ENCODE peak calls at places on chromosomes 16 and 17, in ten cellular contexts. V is GM10248; A is IMR-90; F is fibroblast of lung; P is activated CD8-positive, alpha-beta T cell treated with anti-CD3 and anti-CD28 coated beads for 36 hours; L is WTC11; T is pancreas; X is Calu3; C is AG09319; D is transverse colon. K is an unnamed sample.

GRCh38 chr16:2842340-2843000 is 12.4 kb downstream of the ZG16B start:
- DNase-seq in V (peak), A (no peak), F (peak), P (peak), L (peak), T (peak), X (no peak), C (no peak), D (peak), K (no peak)

GRCh38 chr17:81251091-81251942 is 12.2 kb downstream of the NDUFAF8 start:
- DNase-seq in V (no peak), A (no peak), F (no peak), P (no peak), L (no peak), T (peak), X (no peak), C (no peak), D (peak), K (no peak)

GRCh38 chr16:81610144-81610842 is 165.7 kb downstream of the CMIP start:
- DNase-seq in V (no peak), A (peak), F (peak), P (no peak), L (no peak), T (no peak), X (peak), C (peak), D (peak), K (peak)

GRCh38 chr16:24539850-24540484 is 601 bp downstream of the RBBP6 start:
- DNase-seq in V (no peak), A (peak), F (peak), P (peak), L (no peak), T (peak), X (peak), C (peak), D (peak), K (no peak)

GRCh38 chr17:59357929-59358328 is 26.5 kb downstream of the YPEL2 start:
- DNase-seq in V (no peak), A (peak), F (peak), P (peak), L (no peak), T (no peak), X (no peak), C (no peak), D (no peak), K (peak)

GRCh38 chr17:59504821-59505220 is 60.6 kb upstream of the DHX40 start:
- DNase-seq in V (no peak), A (no peak), F (no peak), P (no peak), L (no peak), T (no peak), X (no peak), C (no peak), D (no peak), K (no peak)

GRCh38 chr17:21373034-21373433 is 3.1 kb upstream of the KCNJ12 start:
- DNase-seq in V (no peak), A (no peak), F (no peak), P (no peak), L (no peak), T (no peak), X (no peak), C (no peak), D (no peak), K (no peak)

GRCh38 chr17:29256116-29256515 is 9.5 kb downstream of the CRYBA1 start:
- DNase-seq in V (no peak), A (no peak), F (no peak), P (no peak), L (no peak), T (no peak), X (no peak), C (no peak), D (no peak), K (no peak)

GRCh38 chr17:379531-380200 is 27.1 kb upstream of the RPH3AL start:
- DNase-seq in V (no peak), A (no peak), F (no peak), P (no peak), L (no peak), T (no peak), X (no peak), C (no peak), D (no peak), K (no peak)

GRCh38 chr17:82126479-82127314 is 28.7 kb upstream of the FASN start:
- DNase-seq in V (no peak), A (no peak), F (no peak), P (peak), L (no peak), T (no peak), X (no peak), C (no peak), D (peak), K (no peak)

GRCh38 chr17:55254375-55254774 is 10.4 kb upstream of the HLF start:
- DNase-seq in V (no peak), A (no peak), F (no peak), P (no peak), L (no peak), T (no peak), X (no peak), C (no peak), D (no peak), K (no peak)

GRCh38 chr17:71460943-71461342 is 659.9 kb upstream of the SOX9 start:
- DNase-seq in V (no peak), A (peak), F (no peak), P (peak), L (peak), T (no peak), X (peak), C (no peak), D (peak), K (peak)

GRCh38 chr17:82674656-82675475 is 23.6 kb downstream of the RAB40B start:
- DNase-seq in V (no peak), A (no peak), F (no peak), P (no peak), L (no peak), T (no peak), X (no peak), C (no peak), D (no peak), K (no peak)

GRCh38 chr17:44916781-44917241 is 1.5 kb upstream of the GFAP start:
- DNase-seq in V (no peak), A (peak), F (peak), P (no peak), L (no peak), T (peak), X (peak), C (no peak), D (peak), K (no peak)

GRCh38 chr16:81945665-81946064 is 65.6 kb downstream of the SDR42E1 start:
- DNase-seq in V (no peak), A (peak), F (peak), P (no peak), L (no peak), T (no peak), X (no peak), C (peak), D (no peak), K (peak)

GRCh38 chr16:24829153-24829552 is 16.6 kb upstream of the SLC5A11 start:
- DNase-seq in V (no peak), A (no peak), F (no peak), P (no peak), L (no peak), T (no peak), X (no peak), C (no peak), D (no peak), K (no peak)

GRCh38 chr17:51056813-51057510 is 63.7 kb downstream of the SPAG9 start:
- DNase-seq in V (peak), A (peak), F (peak), P (peak), L (peak), T (no peak), X (peak), C (peak), D (no peak), K (peak)

GRCh38 chr16:31330553-31330890 is 24.5 kb upstream of the ITGAX start:
- DNase-seq in V (no peak), A (no peak), F (no peak), P (no peak), L (no peak), T (no peak), X (no peak), C (no peak), D (no peak), K (no peak)

GRCh38 chr16:86396918-86397317 is 113.4 kb upstream of the FOXF1 start:
- DNase-seq in V (no peak), A (peak), F (peak), P (no peak), L (no peak), T (no peak), X (no peak), C (peak), D (peak), K (peak)

GRCh38 chr17:33328129-33328528 is 35.0 kb upstream of the ASIC2 start:
- DNase-seq in V (no peak), A (peak), F (no peak), P (peak), L (peak), T (no peak), X (peak), C (no peak), D (no peak), K (no peak)

GRCh38 chr16:88013091-88013609 is 61.9 kb downstream of the BANP start:
- DNase-seq in V (no peak), A (peak), F (peak), P (no peak), L (no peak), T (no peak), X (no peak), C (no peak), D (peak), K (no peak)

GRCh38 chr17:20242271-20242670 is 225.1 kb downstream of the LGALS9B start:
- DNase-seq in V (no peak), A (no peak), F (no peak), P (no peak), L (no peak), T (no peak), X (no peak), C (no peak), D (no peak), K (no peak)

GRCh38 chr17:15996322-15996721 is 3.2 kb downstream of the ZSWIM7 start:
- DNase-seq in V (no peak), A (no peak), F (no peak), P (no peak), L (no peak), T (no peak), X (no peak), C (no peak), D (no peak), K (no peak)
- TF ChIP-seq CTCF in V (no peak), A (no peak), F (no peak), P (no peak), L (no peak), T (no peak), X (no peak), C (no peak), D (no peak), K (no peak)

GRCh38 chr16:1766231-1766630 is 5.1 kb downstream of the NME3 start:
- DNase-seq in V (no peak), A (no peak), F (no peak), P (no peak), L (no peak), T (no peak), X (no peak), C (no peak), D (no peak), K (no peak)
- TF ChIP-seq CTCF in V (no peak), A (no peak), F (no peak), P (no peak), L (no peak), T (no peak), X (no peak), C (no peak), D (no peak), K (no peak)

DNA sequence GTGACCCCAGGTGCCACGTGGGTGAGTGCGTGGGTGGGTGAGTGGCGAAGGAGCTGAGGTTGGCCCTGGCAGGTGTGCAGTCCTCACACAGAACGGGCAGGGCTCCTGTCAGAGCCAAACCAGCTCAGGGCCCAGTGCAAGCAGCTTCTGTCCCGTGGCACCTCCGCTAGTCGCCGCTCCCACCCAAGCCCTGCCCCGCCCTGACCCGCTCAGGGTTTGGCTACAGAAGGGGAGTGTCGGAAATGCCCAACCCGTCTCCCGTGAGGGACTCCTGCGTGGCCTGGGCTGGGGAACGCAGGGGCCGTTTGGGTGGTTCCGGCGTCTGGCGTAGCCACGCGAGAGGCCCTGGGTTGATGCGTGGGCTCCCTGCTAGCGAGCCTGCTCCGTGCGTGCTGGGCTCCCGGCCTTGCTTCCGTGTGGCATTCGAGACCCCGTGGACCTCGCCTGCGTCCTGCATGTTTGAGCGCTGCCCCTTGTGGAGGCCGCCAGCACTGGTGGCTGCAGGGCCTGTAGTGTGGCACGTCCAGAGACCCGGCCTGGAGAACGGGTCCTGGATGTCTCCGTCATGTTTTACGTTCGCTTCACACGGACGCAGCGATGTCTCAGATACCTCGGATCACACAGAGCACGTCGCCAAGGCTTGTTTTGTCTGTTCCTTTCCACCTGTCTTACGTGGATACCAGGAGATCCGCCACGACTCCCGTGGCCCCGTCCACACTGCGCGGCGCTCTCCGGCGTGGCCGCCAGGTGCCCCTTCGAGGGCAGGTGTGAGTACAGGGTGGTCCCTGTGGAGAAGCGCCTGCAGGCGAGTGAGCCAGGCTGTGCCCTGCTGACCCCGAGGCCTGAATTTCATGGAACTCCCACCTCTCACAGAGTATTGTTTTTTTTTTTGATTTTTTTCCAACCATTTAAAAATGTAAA is 10.2 kb downstream of the CAPN15 start:
- DNase-seq in V (no peak), A (no peak), F (no peak), P (no peak), L (peak), T (no peak), X (no peak), C (no peak), D (no peak), K (no peak)
- TF ChIP-seq CTCF in V (no peak), A (no peak), F (no peak), P (no peak), L (no peak), T (no peak), X (peak), C (no peak), D (no peak), K (peak)

GRCh38 chr17:65561394-65562205 is at the start of gene AXIN2:
- DNase-seq in V (peak), A (peak), F (peak), P (peak), L (peak), T (peak), X (peak), C (peak), D (peak), K (peak)
- TF ChIP-seq CTCF in V (no peak), A (no peak), F (no peak), P (peak), L (no peak), T (no peak), X (no peak), C (no peak), D (peak), K (peak)

GRCh38 chr16:89491238-89491869 is 993 bp upstream of the ANKRD11 start:
- DNase-seq in V (no peak), A (no peak), F (no peak), P (no peak), L (no peak), T (no peak), X (no peak), C (no peak), D (no peak), K (no peak)
- TF ChIP-seq CTCF in V (no peak), A (no peak), F (no peak), P (peak), L (no peak), T (no peak), X (peak), C (no peak), D (no peak), K (peak)

GRCh38 chr17:16415031-16415924 is at the start of gene TRPV2:
- DNase-seq in V (peak), A (no peak), F (no peak), P (peak), L (peak), T (peak), X (no peak), C (no peak), D (peak), K (no peak)
- TF ChIP-seq CTCF in V (peak), A (peak), F (no peak), P (peak), L (peak), T (no peak), X (no peak), C (no peak), D (peak), K (peak)

DNA sequence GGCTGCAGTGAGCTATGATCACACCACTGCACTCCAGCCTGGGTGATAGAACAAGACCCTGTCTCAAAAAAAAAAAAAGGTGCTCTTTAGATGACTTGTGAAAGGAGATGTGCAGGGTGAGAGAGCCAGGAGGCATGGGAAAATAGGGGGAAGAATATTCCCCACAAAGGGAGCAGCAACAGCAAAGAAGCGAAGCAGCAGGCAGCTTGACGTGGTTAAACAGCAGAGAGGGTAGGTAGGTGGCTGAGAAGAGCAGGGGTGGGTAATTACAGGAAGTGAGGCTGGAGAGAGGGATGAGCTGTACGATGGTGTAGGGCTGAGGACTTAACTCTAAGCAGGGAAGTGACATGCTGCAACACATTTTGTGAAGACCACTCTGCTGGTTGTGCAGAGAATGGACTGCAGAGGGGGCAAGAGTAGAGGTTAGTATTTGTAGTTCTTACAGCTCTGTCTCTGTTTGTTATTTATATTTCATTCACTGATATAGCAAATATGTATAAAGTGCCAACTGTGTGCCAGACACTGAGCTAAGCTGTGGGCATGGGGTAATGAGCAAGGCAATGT is 1.6 kb downstream of the HEATR3 start:
- DNase-seq in V (peak), A (peak), F (peak), P (peak), L (no peak), T (no peak), X (peak), C (peak), D (no peak), K (peak)
- TF ChIP-seq CTCF in V (peak), A (peak), F (peak), P (peak), L (no peak), T (no peak), X (peak), C (peak), D (peak), K (peak)

DNA sequence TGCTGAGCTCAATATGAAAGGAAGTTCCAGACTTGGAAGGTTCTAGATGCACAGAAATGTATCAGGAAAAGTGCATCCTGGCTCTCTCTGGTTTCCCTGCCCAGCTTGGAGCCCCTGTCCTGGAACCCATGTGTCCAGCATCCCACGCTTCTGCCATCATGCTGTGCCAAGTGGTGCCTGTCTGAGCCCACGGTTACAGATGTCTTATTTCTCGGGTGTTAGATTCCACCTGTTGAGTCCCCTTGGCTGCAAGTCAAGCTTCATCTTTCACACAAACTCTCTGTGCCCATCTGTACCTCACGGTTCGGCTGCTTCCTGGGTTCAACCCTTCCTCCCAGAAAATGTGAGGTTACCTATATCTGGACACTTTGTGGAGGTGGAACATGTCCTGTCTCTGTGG is 22.5 kb downstream of the OR1D5 start:
- DNase-seq in V (no peak), A (no peak), F (no peak), P (no peak), L (no peak), T (no peak), X (no peak), C (no peak), D (no peak), K (no peak)
- TF ChIP-seq CTCF in V (no peak), A (no peak), F (no peak), P (no peak), L (no peak), T (no peak), X (no peak), C (no peak), D (no peak), K (no peak)

GRCh38 chr16:17258848-17259713 is 211.7 kb downstream of the XYLT1 start:
- DNase-seq in V (peak), A (peak), F (no peak), P (peak), L (peak), T (no peak), X (no peak), C (no peak), D (peak), K (no peak)
- TF ChIP-seq CTCF in V (peak), A (no peak), F (no peak), P (no peak), L (no peak), T (no peak), X (no peak), C (no peak), D (no peak), K (no peak)

DNA sequence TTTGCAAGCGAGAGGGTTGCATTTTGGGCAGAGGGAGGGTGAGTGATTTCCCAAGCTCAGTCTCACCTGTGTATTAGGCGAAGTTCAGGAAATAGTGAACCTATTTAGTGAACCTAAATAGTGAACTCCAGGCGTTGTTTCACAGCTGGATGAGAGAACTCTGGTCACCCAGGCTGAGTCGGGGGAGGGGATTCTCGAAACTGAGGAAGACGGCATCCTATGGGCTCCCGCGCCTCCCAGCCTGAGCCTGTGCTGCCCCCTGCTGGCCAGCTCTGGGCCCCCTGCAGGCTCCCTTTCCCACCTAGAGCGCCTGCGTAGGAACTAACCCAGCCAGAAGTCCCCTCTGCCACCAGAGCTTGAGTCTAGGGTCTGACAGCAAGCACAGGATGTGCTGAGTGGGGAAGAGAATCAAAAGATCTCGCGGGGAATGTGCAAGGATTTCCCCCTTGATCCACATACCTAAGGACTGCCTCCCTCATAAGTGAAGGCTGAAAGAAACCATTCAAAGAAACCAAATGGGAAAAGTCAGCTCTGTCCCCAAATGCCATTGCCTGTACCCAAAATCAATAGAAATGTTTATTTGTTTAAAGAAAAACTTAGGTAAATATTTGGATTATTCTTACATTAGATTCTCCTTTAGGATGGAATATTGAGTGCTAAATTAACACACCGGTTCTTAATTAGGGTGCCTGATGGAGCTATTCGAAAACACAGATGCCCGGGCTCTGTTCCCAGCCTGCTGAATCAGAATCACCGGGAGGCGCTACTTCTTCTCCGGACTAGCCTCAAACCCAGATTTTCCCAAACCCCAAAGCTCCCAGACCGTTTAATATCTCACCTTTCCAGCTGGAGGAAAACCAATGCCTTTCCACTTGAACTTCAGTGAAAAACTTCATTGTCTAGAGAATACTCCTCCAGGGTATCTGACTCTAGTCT is 14.8 kb upstream of the MARVELD3 start:
- DNase-seq in V (peak), A (peak), F (peak), P (peak), L (peak), T (peak), X (peak), C (no peak), D (peak), K (peak)
- TF ChIP-seq CTCF in V (peak), A (peak), F (peak), P (peak), L (peak), T (peak), X (peak), C (peak), D (peak), K (peak)